ENCODE peak calls at places on chromosome X, in six cellular contexts. One of them, this sample, is unnamed.

GRCh38 chrX:150148749-150149672 is 210.7 kb upstream of the EOLA2 start:
- DNase-seq in cardiac fibroblast: peak; percentile 18
- DNase-seq in PC-3: no peak
- DNase-seq in fibroblast of pulmonary artery: peak; percentile 8
- DNase-seq in astrocyte of the spinal cord: peak; percentile 36
- DNase-seq in GM20000: no peak
- DNase-seq in this sample: no peak

GRCh38 chrX:63466690-63467089 is 115.6 kb upstream of the SPIN4 start:
- DNase-seq in cardiac fibroblast: peak; percentile 53
- DNase-seq in PC-3: no peak
- DNase-seq in fibroblast of pulmonary artery: peak; percentile 1
- DNase-seq in astrocyte of the spinal cord: no peak
- DNase-seq in GM20000: no peak
- DNase-seq in this sample: no peak

GRCh38 chrX:14997271-14997670 is 124.0 kb downstream of the MOSPD2 start:
- DNase-seq in cardiac fibroblast: no peak
- DNase-seq in PC-3: no peak
- DNase-seq in fibroblast of pulmonary artery: no peak
- DNase-seq in astrocyte of the spinal cord: no peak
- DNase-seq in GM20000: no peak
- DNase-seq in this sample: no peak

GRCh38 chrX:130108647-130109428 is 1.5 kb downstream of the ELF4 start:
- DNase-seq in cardiac fibroblast: peak; percentile 26
- DNase-seq in PC-3: peak; percentile 44
- DNase-seq in fibroblast of pulmonary artery: no peak
- DNase-seq in astrocyte of the spinal cord: peak; percentile 24
- DNase-seq in GM20000: peak; percentile 75
- DNase-seq in this sample: peak; percentile 74

GRCh38 chrX:154471870-154472684 is 7.0 kb downstream of the LAGE3 start:
- DNase-seq in cardiac fibroblast: no peak
- DNase-seq in PC-3: no peak
- DNase-seq in fibroblast of pulmonary artery: no peak
- DNase-seq in astrocyte of the spinal cord: no peak
- DNase-seq in GM20000: no peak
- DNase-seq in this sample: no peak

GRCh38 chrX:155985208-155985607 is 12.3 kb upstream of the IL9R start:
- DNase-seq in cardiac fibroblast: no peak
- DNase-seq in PC-3: no peak
- DNase-seq in fibroblast of pulmonary artery: no peak
- DNase-seq in astrocyte of the spinal cord: no peak
- DNase-seq in GM20000: no peak
- DNase-seq in this sample: no peak

GRCh38 chrX:85243155-85243554 is 424 bp downstream of the SATL1 start:
- DNase-seq in cardiac fibroblast: no peak
- DNase-seq in PC-3: no peak
- DNase-seq in fibroblast of pulmonary artery: no peak
- DNase-seq in astrocyte of the spinal cord: no peak
- DNase-seq in GM20000: peak; percentile 7
- DNase-seq in this sample: peak; percentile 22

GRCh38 chrX:150084474-150085229 is 146.4 kb upstream of the EOLA2 start:
- DNase-seq in cardiac fibroblast: peak; percentile 81
- DNase-seq in PC-3: peak; percentile 87
- DNase-seq in fibroblast of pulmonary artery: peak; percentile 72
- DNase-seq in astrocyte of the spinal cord: peak; percentile 66
- DNase-seq in GM20000: no peak
- DNase-seq in this sample: no peak

GRCh38 chrX:33053001-33053400 is 158.3 kb downstream of the DMD start:
- DNase-seq in cardiac fibroblast: no peak
- DNase-seq in PC-3: no peak
- DNase-seq in fibroblast of pulmonary artery: no peak
- DNase-seq in astrocyte of the spinal cord: no peak
- DNase-seq in GM20000: no peak
- DNase-seq in this sample: no peak

GRCh38 chrX:41885724-41886123 is 37.6 kb downstream of the CASK start:
- DNase-seq in cardiac fibroblast: no peak
- DNase-seq in PC-3: no peak
- DNase-seq in fibroblast of pulmonary artery: no peak
- DNase-seq in astrocyte of the spinal cord: no peak
- DNase-seq in GM20000: no peak
- DNase-seq in this sample: no peak

GRCh38 chrX:123975180-123975579 is 13.7 kb downstream of the STAG2 start:
- DNase-seq in cardiac fibroblast: peak; percentile 33
- DNase-seq in PC-3: peak; percentile 49
- DNase-seq in fibroblast of pulmonary artery: peak; percentile 39
- DNase-seq in astrocyte of the spinal cord: peak; percentile 37
- DNase-seq in GM20000: no peak
- DNase-seq in this sample: no peak

GRCh38 chrX:150767045-150767395 is 73.8 kb downstream of the MTMR1 start:
- DNase-seq in cardiac fibroblast: peak; percentile 42
- DNase-seq in PC-3: no peak
- DNase-seq in fibroblast of pulmonary artery: peak; percentile 56
- DNase-seq in astrocyte of the spinal cord: no peak
- DNase-seq in GM20000: no peak
- DNase-seq in this sample: no peak

GRCh38 chrX:43813898-43814297 is 68.4 kb downstream of the MAOB start:
- DNase-seq in cardiac fibroblast: peak; percentile 11
- DNase-seq in PC-3: peak; percentile 56
- DNase-seq in fibroblast of pulmonary artery: peak; percentile 14
- DNase-seq in astrocyte of the spinal cord: no peak
- DNase-seq in GM20000: no peak
- DNase-seq in this sample: no peak

GRCh38 chrX:23779025-23779424 is 3.9 kb upstream of the SAT1 start:
- DNase-seq in cardiac fibroblast: peak; percentile 69
- DNase-seq in PC-3: peak; percentile 94
- DNase-seq in fibroblast of pulmonary artery: peak; percentile 38
- DNase-seq in astrocyte of the spinal cord: peak; percentile 40
- DNase-seq in GM20000: no peak
- DNase-seq in this sample: no peak

GRCh38 chrX:147838465-147839131 is 73.1 kb upstream of the FMR1 start:
- DNase-seq in cardiac fibroblast: peak; percentile 11
- DNase-seq in PC-3: no peak
- DNase-seq in fibroblast of pulmonary artery: no peak
- DNase-seq in astrocyte of the spinal cord: no peak
- DNase-seq in GM20000: no peak
- DNase-seq in this sample: peak; percentile 12

GRCh38 chrX:7985568-7985967 is 58.4 kb upstream of the PNPLA4 start:
- DNase-seq in cardiac fibroblast: no peak
- DNase-seq in PC-3: peak; percentile 72
- DNase-seq in fibroblast of pulmonary artery: no peak
- DNase-seq in astrocyte of the spinal cord: peak; percentile 35
- DNase-seq in GM20000: no peak
- DNase-seq in this sample: no peak

GRCh38 chrX:45806410-45807121 is 605.9 kb upstream of the DIPK2B start:
- DNase-seq in cardiac fibroblast: peak; percentile 81
- DNase-seq in PC-3: no peak
- DNase-seq in fibroblast of pulmonary artery: peak; percentile 80
- DNase-seq in astrocyte of the spinal cord: peak; percentile 94
- DNase-seq in GM20000: peak; percentile 14
- DNase-seq in this sample: peak; percentile 23

GRCh38 chrX:42738552-42738951 is 39.4 kb downstream of the PPP1R2C start:
- DNase-seq in cardiac fibroblast: no peak
- DNase-seq in PC-3: no peak
- DNase-seq in fibroblast of pulmonary artery: no peak
- DNase-seq in astrocyte of the spinal cord: no peak
- DNase-seq in GM20000: no peak
- DNase-seq in this sample: no peak

GRCh38 chrX:16885628-16886027 is 15.5 kb upstream of the RBBP7 start:
- DNase-seq in cardiac fibroblast: no peak
- DNase-seq in PC-3: no peak
- DNase-seq in fibroblast of pulmonary artery: no peak
- DNase-seq in astrocyte of the spinal cord: no peak
- DNase-seq in GM20000: peak; percentile 8
- DNase-seq in this sample: no peak

GRCh38 chrX:16882188-16882587 is 12.0 kb upstream of the RBBP7 start:
- DNase-seq in cardiac fibroblast: peak; percentile 29
- DNase-seq in PC-3: peak; percentile 23
- DNase-seq in fibroblast of pulmonary artery: peak; percentile 41
- DNase-seq in astrocyte of the spinal cord: peak; percentile 19
- DNase-seq in GM20000: no peak
- DNase-seq in this sample: no peak

GRCh38 chrX:16882702-16883486 is 12.7 kb upstream of the RBBP7 start:
- DNase-seq in cardiac fibroblast: peak; percentile 71
- DNase-seq in PC-3: peak; percentile 85
- DNase-seq in fibroblast of pulmonary artery: peak; percentile 77
- DNase-seq in astrocyte of the spinal cord: peak; percentile 64
- DNase-seq in GM20000: peak; percentile 41
- DNase-seq in this sample: peak; percentile 69

DNA sequence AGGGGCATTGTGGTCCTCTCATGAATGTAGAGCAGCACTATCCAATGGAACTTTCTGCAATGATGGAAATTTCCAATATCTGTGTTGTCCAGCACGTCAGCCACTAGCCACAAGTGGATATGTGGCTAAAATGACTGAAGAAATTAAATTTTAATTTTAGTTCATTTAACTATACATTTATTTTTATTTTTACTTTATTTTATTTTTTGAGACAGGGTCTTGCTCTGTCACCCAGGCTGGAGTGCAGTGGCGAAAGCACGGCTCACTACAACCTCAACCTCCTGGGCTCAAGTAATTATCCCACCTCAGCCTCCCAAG is 13.3 kb upstream of the RBBP7 start:
- DNase-seq in cardiac fibroblast: no peak
- DNase-seq in PC-3: no peak
- DNase-seq in fibroblast of pulmonary artery: no peak
- DNase-seq in astrocyte of the spinal cord: no peak
- DNase-seq in GM20000: no peak
- DNase-seq in this sample: no peak
- TF ChIP-seq CTCF in cardiac fibroblast: no peak
- TF ChIP-seq CTCF in PC-3: no peak
- TF ChIP-seq CTCF in fibroblast of pulmonary artery: no peak
- TF ChIP-seq CTCF in astrocyte of the spinal cord: no peak
- TF ChIP-seq CTCF in GM20000: no peak
- TF ChIP-seq CTCF in this sample: no peak

GRCh38 chrX:52363247-52363883 is 5.5 kb upstream of the XAGE2 start:
- DNase-seq in cardiac fibroblast: peak; percentile 4
- DNase-seq in PC-3: no peak
- DNase-seq in fibroblast of pulmonary artery: no peak
- DNase-seq in astrocyte of the spinal cord: no peak
- DNase-seq in GM20000: no peak
- DNase-seq in this sample: no peak
- TF ChIP-seq CTCF in cardiac fibroblast: no peak
- TF ChIP-seq CTCF in PC-3: peak; percentile 22
- TF ChIP-seq CTCF in fibroblast of pulmonary artery: no peak
- TF ChIP-seq CTCF in astrocyte of the spinal cord: no peak
- TF ChIP-seq CTCF in GM20000: no peak
- TF ChIP-seq CTCF in this sample: no peak

GRCh38 chrX:9729161-9729885 is 36.3 kb downstream of the GPR143 start:
- DNase-seq in cardiac fibroblast: peak; percentile 19
- DNase-seq in PC-3: no peak
- DNase-seq in fibroblast of pulmonary artery: peak; percentile 8
- DNase-seq in astrocyte of the spinal cord: peak; percentile 25
- DNase-seq in GM20000: no peak
- DNase-seq in this sample: no peak

GRCh38 chrX:9728271-9728670 is 37.4 kb downstream of the GPR143 start:
- DNase-seq in cardiac fibroblast: no peak
- DNase-seq in PC-3: no peak
- DNase-seq in fibroblast of pulmonary artery: no peak
- DNase-seq in astrocyte of the spinal cord: no peak
- DNase-seq in GM20000: no peak
- DNase-seq in this sample: no peak

GRCh38 chrX:9730078-9730477 is 35.6 kb downstream of the GPR143 start:
- DNase-seq in cardiac fibroblast: no peak
- DNase-seq in PC-3: no peak
- DNase-seq in fibroblast of pulmonary artery: no peak
- DNase-seq in astrocyte of the spinal cord: no peak
- DNase-seq in GM20000: no peak
- DNase-seq in this sample: no peak

DNA sequence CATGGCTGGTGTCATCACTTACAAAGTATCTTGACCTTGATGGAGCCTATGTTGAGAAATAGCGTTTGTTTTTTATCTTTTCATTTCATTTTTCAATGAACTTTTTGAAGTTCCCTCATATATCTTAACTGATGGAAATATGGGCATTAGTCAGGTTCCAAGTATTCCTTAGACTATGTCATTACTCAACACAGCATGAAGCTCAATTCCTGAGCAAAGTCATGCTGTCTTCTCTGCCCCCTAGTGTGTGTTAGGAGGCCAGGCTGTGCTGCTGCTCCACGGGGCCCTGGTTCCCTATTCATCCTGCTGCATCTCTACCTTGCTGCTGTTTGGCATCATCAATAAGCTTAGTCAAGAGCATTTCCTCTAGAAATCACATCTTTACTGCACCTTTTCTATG is 40.9 kb downstream of the GPR143 start:
- DNase-seq in cardiac fibroblast: peak; percentile 50
- DNase-seq in PC-3: no peak
- DNase-seq in fibroblast of pulmonary artery: peak; percentile 42
- DNase-seq in astrocyte of the spinal cord: peak; percentile 23
- DNase-seq in GM20000: no peak
- DNase-seq in this sample: no peak
- TF ChIP-seq CTCF in cardiac fibroblast: peak; percentile 36
- TF ChIP-seq CTCF in PC-3: no peak
- TF ChIP-seq CTCF in fibroblast of pulmonary artery: peak; percentile 19
- TF ChIP-seq CTCF in astrocyte of the spinal cord: peak; percentile 8
- TF ChIP-seq CTCF in GM20000: no peak
- TF ChIP-seq CTCF in this sample: no peak

GRCh38 chrX:134513091-134513490 is 53.1 kb downstream of the HPRT1 start:
- DNase-seq in cardiac fibroblast: peak; percentile 22
- DNase-seq in PC-3: peak; percentile 42
- DNase-seq in fibroblast of pulmonary artery: no peak
- DNase-seq in astrocyte of the spinal cord: peak; percentile 19
- DNase-seq in GM20000: no peak
- DNase-seq in this sample: no peak
- TF ChIP-seq CTCF in cardiac fibroblast: no peak
- TF ChIP-seq CTCF in PC-3: no peak
- TF ChIP-seq CTCF in fibroblast of pulmonary artery: no peak
- TF ChIP-seq CTCF in astrocyte of the spinal cord: no peak
- TF ChIP-seq CTCF in GM20000: no peak
- TF ChIP-seq CTCF in this sample: no peak

DNA sequence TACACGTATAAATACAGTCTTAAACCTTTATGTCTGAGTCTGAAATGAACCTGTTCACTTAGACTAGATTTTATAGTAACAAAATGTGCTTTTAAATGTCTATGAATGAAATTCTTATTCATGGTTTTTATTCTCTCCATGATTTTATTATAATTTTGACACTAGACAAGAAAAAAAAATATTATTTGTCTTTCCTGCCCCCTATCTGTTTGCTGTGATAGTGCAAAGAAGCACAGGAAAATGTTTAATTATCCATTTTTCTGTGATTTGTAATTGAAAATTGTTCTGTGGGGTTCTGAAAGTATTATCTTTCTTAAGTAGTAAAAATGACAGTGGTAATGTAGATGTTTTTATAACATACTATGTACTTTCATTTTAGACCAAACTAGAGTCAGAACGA is 52.0 kb downstream of the INTS6L start:
- DNase-seq in cardiac fibroblast: peak; percentile 5
- DNase-seq in PC-3: no peak
- DNase-seq in fibroblast of pulmonary artery: peak; percentile 5
- DNase-seq in astrocyte of the spinal cord: no peak
- DNase-seq in GM20000: no peak
- DNase-seq in this sample: no peak
- TF ChIP-seq CTCF in cardiac fibroblast: peak; percentile 31
- TF ChIP-seq CTCF in PC-3: peak; percentile 64
- TF ChIP-seq CTCF in fibroblast of pulmonary artery: peak; percentile 48
- TF ChIP-seq CTCF in astrocyte of the spinal cord: peak; percentile 52
- TF ChIP-seq CTCF in GM20000: no peak
- TF ChIP-seq CTCF in this sample: peak; percentile 31

GRCh38 chrX:110008001-110008635 is 5.2 kb downstream of the TMEM164 start:
- DNase-seq in cardiac fibroblast: no peak
- DNase-seq in PC-3: no peak
- DNase-seq in fibroblast of pulmonary artery: no peak
- DNase-seq in astrocyte of the spinal cord: no peak
- DNase-seq in GM20000: no peak
- DNase-seq in this sample: no peak
- TF ChIP-seq CTCF in cardiac fibroblast: no peak
- TF ChIP-seq CTCF in PC-3: no peak
- TF ChIP-seq CTCF in fibroblast of pulmonary artery: no peak
- TF ChIP-seq CTCF in astrocyte of the spinal cord: no peak
- TF ChIP-seq CTCF in GM20000: no peak
- TF ChIP-seq CTCF in this sample: no peak

GRCh38 chrX:112941209-112941788 is 100.7 kb upstream of the AMOT start:
- DNase-seq in cardiac fibroblast: no peak
- DNase-seq in PC-3: peak; percentile 1
- DNase-seq in fibroblast of pulmonary artery: no peak
- DNase-seq in astrocyte of the spinal cord: no peak
- DNase-seq in GM20000: peak; percentile 8
- DNase-seq in this sample: peak; percentile 12
- TF ChIP-seq CTCF in cardiac fibroblast: no peak
- TF ChIP-seq CTCF in PC-3: no peak
- TF ChIP-seq CTCF in fibroblast of pulmonary artery: no peak
- TF ChIP-seq CTCF in astrocyte of the spinal cord: no peak
- TF ChIP-seq CTCF in GM20000: no peak
- TF ChIP-seq CTCF in this sample: peak; percentile 39

This sample was measured in GM13977.